ENCODE peak calls at places on chromosomes 1 and 21, in seven cellular contexts. U is stomach; C is substantia nigra; M is lung; Z is neuronal stem cell; F is CD4-positive, alpha-beta memory T cell; I is heart right ventricle. X is an unnamed sample.
A peak's percentile ranks its signal among the peaks of the same experiment; 100 is the strongest.

GRCh38 chr1:179541774-179542173 is 34.0 kb downstream of the NPHS2 start:
- DNase-seq in U (no peak), C (no peak), M (no peak), Z (no peak), F (no peak), I (no peak), X (no peak)

GRCh38 chr1:175530981-175531380 is 212.4 kb downstream of the TNR start:
- DNase-seq in U (no peak), C (no peak), M (no peak), Z (no peak), F (no peak), I (no peak), X (no peak)

GRCh38 chr1:43235451-43236121 is 34.2 kb upstream of the TMEM125 start:
- DNase-seq in U (peak; percentile 44), C (no peak), M (no peak), Z (no peak), F (no peak), I (no peak), X (no peak)

GRCh38 chr1:221162939-221163338 is 283.7 kb downstream of the HLX start:
- DNase-seq in U (no peak), C (no peak), M (no peak), Z (no peak), F (no peak), I (no peak), X (no peak)

GRCh38 chr1:160416369-160416768 is 16.0 kb downstream of the VANGL2 start:
- DNase-seq in U (no peak), C (no peak), M (no peak), Z (no peak), F (no peak), I (no peak), X (no peak)

GRCh38 chr1:110235839-110236682 is 25.9 kb downstream of the KCNC4 start:
- DNase-seq in U (no peak), C (no peak), M (no peak), Z (no peak), F (no peak), I (no peak), X (no peak)

GRCh38 chr1:27142464-27142863 is 12.5 kb downstream of the SLC9A1 start:
- DNase-seq in U (no peak), C (no peak), M (no peak), Z (no peak), F (no peak), I (no peak), X (no peak)

GRCh38 chr1:181131255-181131901 is 42.9 kb downstream of the IER5 start:
- DNase-seq in U (no peak), C (no peak), M (no peak), Z (no peak), F (no peak), I (no peak), X (no peak)

GRCh38 chr21:40141621-40142020 is 274.4 kb downstream of the PCP4 start:
- DNase-seq in U (no peak), C (no peak), M (no peak), Z (no peak), F (no peak), I (no peak), X (no peak)

GRCh38 chr1:112870887-112871646 is 84.9 kb downstream of the SLC16A1 start:
- DNase-seq in U (no peak), C (no peak), M (no peak), Z (no peak), F (no peak), I (no peak), X (no peak)

GRCh38 chr1:59952065-59952464 is 25.5 kb upstream of the CYP2J2 start:
- DNase-seq in U (no peak), C (no peak), M (no peak), Z (no peak), F (no peak), I (no peak), X (no peak)

GRCh38 chr1:93692451-93692861 is 10.8 kb upstream of the BCAR3 start:
- DNase-seq in U (no peak), C (no peak), M (no peak), Z (no peak), F (no peak), I (no peak), X (no peak)

GRCh38 chr1:20187813-20188454 is 1.6 kb upstream of the PLA2G2C start:
- DNase-seq in U (no peak), C (no peak), M (no peak), Z (no peak), F (no peak), I (no peak), X (no peak)

GRCh38 chr1:23263380-23263887 is 46.1 kb upstream of the HTR1D start:
- DNase-seq in U (no peak), C (no peak), M (no peak), Z (peak; percentile 18), F (no peak), I (no peak), X (no peak)

GRCh38 chr1:23923592-23924495 is 10.7 kb upstream of the CNR2 start:
- DNase-seq in U (peak; percentile 63), C (no peak), M (no peak), Z (no peak), F (no peak), I (peak; percentile 33), X (no peak)

GRCh38 chr1:59142663-59143487 is 154.0 kb upstream of the FGGY start:
- DNase-seq in U (no peak), C (no peak), M (no peak), Z (no peak), F (no peak), I (no peak), X (peak; percentile 88)

GRCh38 chr1:10001016-10001665 is 4.1 kb downstream of the RBP7 start:
- DNase-seq in U (no peak), C (peak; percentile 57), M (no peak), Z (no peak), F (no peak), I (no peak), X (no peak)

GRCh38 chr1:9990944-9991343 is 6.1 kb upstream of the RBP7 start:
- DNase-seq in U (no peak), C (no peak), M (no peak), Z (no peak), F (no peak), I (peak; percentile 67), X (no peak)

GRCh38 chr1:9993571-9994075 is 3.4 kb upstream of the RBP7 start:
- DNase-seq in U (no peak), C (no peak), M (no peak), Z (no peak), F (no peak), I (no peak), X (no peak)

GRCh38 chr1:9992910-9993309 is 4.1 kb upstream of the RBP7 start:
- DNase-seq in U (no peak), C (no peak), M (no peak), Z (no peak), F (no peak), I (no peak), X (no peak)

GRCh38 chr1:9996624-9997582 is at the start of gene RBP7:
- DNase-seq in U (peak; percentile 26), C (no peak), M (no peak), Z (peak; percentile 14), F (no peak), I (peak; percentile 6), X (peak; percentile 41)
- H3K27ac ChIP-seq in U (peak within 1 kb of the TSS; percentile 47), C (peak within 1 kb of the TSS; percentile 64), M (peak within 1 kb of the TSS; percentile 5), Z (no peak within 1 kb of the TSS), F (no peak within 1 kb of the TSS), I (peak within 1 kb of the TSS; percentile 46), X (no peak within 1 kb of the TSS)

GRCh38 chr1:218872026-218872425 is 301.7 kb upstream of the LYPLAL1 start:
- DNase-seq in U (no peak), C (no peak), M (no peak), Z (no peak), F (no peak), I (no peak), X (no peak)
- H3K27ac ChIP-seq in U (no peak overlapping the region), C (no peak overlapping the region), M (no peak overlapping the region), Z (no peak overlapping the region), F (no peak overlapping the region), I (no peak overlapping the region), X (no peak overlapping the region)

DNA sequence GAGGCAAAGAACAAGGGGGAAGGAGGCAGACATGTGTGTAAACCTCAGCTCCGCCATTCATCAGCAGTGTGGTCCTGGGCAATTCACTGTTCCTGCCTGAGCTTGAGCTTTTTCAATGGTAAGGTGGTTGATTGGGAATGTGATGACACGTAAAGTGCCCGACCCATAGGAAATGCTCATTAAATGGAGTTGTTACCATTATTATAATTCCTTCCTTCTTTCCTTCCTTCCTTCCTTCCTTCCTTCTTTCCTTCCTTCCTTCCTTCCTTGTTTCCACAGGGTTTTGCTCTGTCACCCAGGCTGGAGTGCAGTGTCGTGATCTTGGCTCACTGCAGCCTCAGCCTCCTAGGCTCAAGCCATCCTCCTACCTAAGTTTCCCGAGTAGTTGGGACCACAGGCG is 4.3 kb downstream of the GPR37L1 start:
- DNase-seq in U (no peak), C (no peak), M (no peak), Z (no peak), F (no peak), I (no peak), X (no peak)
- H3K27ac ChIP-seq in U (no peak overlapping the region), C (peak overlapping the region; percentile 99), M (no peak overlapping the region), Z (no peak overlapping the region), F (no peak overlapping the region), I (no peak overlapping the region), X (no peak overlapping the region)

GRCh38 chr21:24042687-24043086 is 1564.6 kb downstream of the MRPL39 start:
- DNase-seq in U (no peak), C (no peak), M (no peak), Z (no peak), F (no peak), I (no peak), X (no peak)
- H3K27ac ChIP-seq in U (no peak overlapping the region), C (no peak overlapping the region), M (no peak overlapping the region), Z (no peak overlapping the region), F (no peak overlapping the region), I (no peak overlapping the region), X (no peak overlapping the region)

GRCh38 chr21:42061195-42061865 is 9.8 kb upstream of the UMODL1 start:
- DNase-seq in U (no peak), C (peak; percentile 24), M (peak; percentile 50), Z (no peak), F (no peak), I (peak; percentile 57), X (no peak)
- H3K27ac ChIP-seq in U (peak overlapping the region; percentile 63), C (no peak overlapping the region), M (no peak overlapping the region), Z (no peak overlapping the region), F (peak overlapping the region; percentile 68), I (no peak overlapping the region), X (no peak overlapping the region)

DNA sequence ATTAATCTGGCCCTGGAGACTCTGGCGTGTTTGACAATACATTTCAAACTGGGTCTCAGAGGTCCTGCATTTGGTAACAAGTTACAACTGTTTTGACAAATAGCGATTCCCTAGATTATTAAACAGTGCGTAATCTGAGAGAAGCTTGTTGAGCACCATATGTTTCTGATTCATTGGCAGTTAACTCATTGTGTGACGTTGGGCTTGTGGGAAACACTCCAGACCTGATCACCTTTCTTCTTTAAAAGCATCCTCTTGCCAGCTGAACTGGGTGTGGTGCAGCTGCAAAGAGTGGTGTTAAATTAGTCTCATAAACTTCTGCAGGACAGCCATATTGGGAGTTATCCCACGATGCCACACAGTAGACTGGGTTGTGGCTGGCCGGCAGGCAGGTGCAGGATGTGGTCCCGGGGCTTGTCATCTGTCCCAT is 82.7 kb downstream of the CDC7 start:
- DNase-seq in U (no peak), C (no peak), M (no peak), Z (no peak), F (no peak), I (no peak), X (peak; percentile 21)
- H3K27ac ChIP-seq in U (peak overlapping the region; percentile 79), C (no peak overlapping the region), M (no peak overlapping the region), Z (no peak overlapping the region), F (no peak overlapping the region), I (no peak overlapping the region), X (peak overlapping the region; percentile 51)

X was measured in SJSA1.